ENCODE peak calls at places on chromosome 19, in six cellular contexts. One of them, this sample, is unnamed. For H3K4me1, the result is how much of the 10 kb centered on the place peaks cover.

GRCh38 chr19:407501-408440 is 1.2 kb downstream of the C2CD4C start:
- DNase-seq in gastrocnemius medialis: no peak
- DNase-seq in CD8-positive, alpha-beta memory T cell: no peak
- DNase-seq in thyroid gland: no peak
- DNase-seq in pancreas: no peak
- DNase-seq in lower lobe of right lung: peak
- DNase-seq in this sample: no peak

GRCh38 chr19:32287811-32288227 is 57.6 kb upstream of the ZNF507 start:
- DNase-seq in gastrocnemius medialis: peak
- DNase-seq in CD8-positive, alpha-beta memory T cell: no peak
- DNase-seq in thyroid gland: peak
- DNase-seq in pancreas: peak
- DNase-seq in lower lobe of right lung: peak
- DNase-seq in this sample: peak

GRCh38 chr19:53424968-53425597 is 6.7 kb upstream of the ZNF761 start:
- DNase-seq in gastrocnemius medialis: peak
- DNase-seq in CD8-positive, alpha-beta memory T cell: peak
- DNase-seq in thyroid gland: peak
- DNase-seq in pancreas: peak
- DNase-seq in lower lobe of right lung: peak
- DNase-seq in this sample: peak

GRCh38 chr19:1074512-1075283 is 7.7 kb downstream of the ARHGAP45 start:
- DNase-seq in gastrocnemius medialis: peak
- DNase-seq in CD8-positive, alpha-beta memory T cell: peak
- DNase-seq in thyroid gland: peak
- DNase-seq in pancreas: peak
- DNase-seq in lower lobe of right lung: peak
- DNase-seq in this sample: peak

GRCh38 chr19:32497386-32497785 is 83.6 kb upstream of the PDCD5 start:
- DNase-seq in gastrocnemius medialis: no peak
- DNase-seq in CD8-positive, alpha-beta memory T cell: no peak
- DNase-seq in thyroid gland: peak
- DNase-seq in pancreas: no peak
- DNase-seq in lower lobe of right lung: no peak
- DNase-seq in this sample: no peak

GRCh38 chr19:1247747-1248453 is 483 bp upstream of the MIDN start:
- DNase-seq in gastrocnemius medialis: peak
- DNase-seq in CD8-positive, alpha-beta memory T cell: peak
- DNase-seq in thyroid gland: peak
- DNase-seq in pancreas: peak
- DNase-seq in lower lobe of right lung: peak
- DNase-seq in this sample: peak

GRCh38 chr19:47019431-47020041 is at the start of gene NPAS1:
- DNase-seq in gastrocnemius medialis: no peak
- DNase-seq in CD8-positive, alpha-beta memory T cell: no peak
- DNase-seq in thyroid gland: no peak
- DNase-seq in pancreas: no peak
- DNase-seq in lower lobe of right lung: no peak
- DNase-seq in this sample: no peak

GRCh38 chr19:57099199-57099661 is 20.6 kb upstream of the USP29 start:
- DNase-seq in gastrocnemius medialis: no peak
- DNase-seq in CD8-positive, alpha-beta memory T cell: peak
- DNase-seq in thyroid gland: peak
- DNase-seq in pancreas: peak
- DNase-seq in lower lobe of right lung: peak
- DNase-seq in this sample: peak

GRCh38 chr19:28596561-28597071 is 616.3 kb downstream of the UQCRFS1 start:
- DNase-seq in gastrocnemius medialis: no peak
- DNase-seq in CD8-positive, alpha-beta memory T cell: no peak
- DNase-seq in thyroid gland: no peak
- DNase-seq in pancreas: peak
- DNase-seq in lower lobe of right lung: no peak
- DNase-seq in this sample: no peak

GRCh38 chr19:5990289-5990797 is 12.4 kb upstream of the RANBP3 start:
- DNase-seq in gastrocnemius medialis: no peak
- DNase-seq in CD8-positive, alpha-beta memory T cell: no peak
- DNase-seq in thyroid gland: peak
- DNase-seq in pancreas: no peak
- DNase-seq in lower lobe of right lung: no peak
- DNase-seq in this sample: no peak

GRCh38 chr19:33040994-33041827 is 23.5 kb downstream of the RHPN2 start:
- DNase-seq in gastrocnemius medialis: no peak
- DNase-seq in CD8-positive, alpha-beta memory T cell: no peak
- DNase-seq in thyroid gland: no peak
- DNase-seq in pancreas: peak
- DNase-seq in lower lobe of right lung: no peak
- DNase-seq in this sample: no peak

GRCh38 chr19:409515-410242 is 732 bp upstream of the C2CD4C start:
- DNase-seq in gastrocnemius medialis: no peak
- DNase-seq in CD8-positive, alpha-beta memory T cell: no peak
- DNase-seq in thyroid gland: no peak
- DNase-seq in pancreas: no peak
- DNase-seq in lower lobe of right lung: no peak
- DNase-seq in this sample: no peak

GRCh38 chr19:2561895-2562294 is 86.0 kb downstream of the GADD45B start:
- DNase-seq in gastrocnemius medialis: no peak
- DNase-seq in CD8-positive, alpha-beta memory T cell: peak
- DNase-seq in thyroid gland: no peak
- DNase-seq in pancreas: no peak
- DNase-seq in lower lobe of right lung: peak
- DNase-seq in this sample: no peak

GRCh38 chr19:23281663-23282276 is 31.6 kb upstream of the ZNF724 start:
- DNase-seq in gastrocnemius medialis: no peak
- DNase-seq in CD8-positive, alpha-beta memory T cell: no peak
- DNase-seq in thyroid gland: no peak
- DNase-seq in pancreas: no peak
- DNase-seq in lower lobe of right lung: no peak
- DNase-seq in this sample: no peak

DNA sequence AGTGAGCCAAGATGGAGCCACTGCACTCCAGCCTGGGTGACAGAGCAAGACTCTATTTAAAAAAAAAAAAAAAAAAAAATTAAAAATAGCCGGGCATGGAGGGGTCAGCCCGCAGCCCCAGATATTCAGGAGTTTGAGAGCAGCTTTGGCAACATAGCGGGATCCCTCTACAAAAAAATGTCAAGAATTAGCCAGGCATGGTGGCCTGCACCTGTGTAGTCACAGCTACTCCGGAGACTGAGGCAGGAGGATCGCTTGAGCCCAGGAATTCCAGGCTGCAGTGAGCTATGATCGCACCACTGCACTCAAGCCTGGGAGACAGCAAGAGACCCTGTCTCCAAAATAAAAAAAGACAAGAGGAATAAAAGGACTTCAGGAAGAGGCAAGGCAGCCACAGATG is 716 bp downstream of the AP1M2 start:
- DNase-seq in gastrocnemius medialis: no peak
- DNase-seq in CD8-positive, alpha-beta memory T cell: no peak
- DNase-seq in thyroid gland: no peak
- DNase-seq in pancreas: no peak
- DNase-seq in lower lobe of right lung: no peak
- DNase-seq in this sample: no peak
- H3K27ac ChIP-seq in gastrocnemius medialis: no peak
- H3K27ac ChIP-seq in CD8-positive, alpha-beta memory T cell: no peak
- H3K27ac ChIP-seq in thyroid gland: no peak
- H3K27ac ChIP-seq in pancreas: no peak
- H3K27ac ChIP-seq in lower lobe of right lung: peak
- H3K27ac ChIP-seq in this sample: no peak

GRCh38 chr19:49557641-49558325 is 22.6 kb downstream of the NOSIP start:
- DNase-seq in gastrocnemius medialis: no peak
- DNase-seq in CD8-positive, alpha-beta memory T cell: peak
- DNase-seq in thyroid gland: no peak
- DNase-seq in pancreas: peak
- DNase-seq in lower lobe of right lung: no peak
- DNase-seq in this sample: no peak
- H3K4me1 ChIP-seq in gastrocnemius medialis: under half
- H3K4me1 ChIP-seq in CD8-positive, alpha-beta memory T cell: half or more
- H3K4me1 ChIP-seq in thyroid gland: under half
- H3K4me1 ChIP-seq in pancreas: under half
- H3K4me1 ChIP-seq in lower lobe of right lung: under half
- H3K4me1 ChIP-seq in this sample: under half

GRCh38 chr19:36972594-36972993 is 56.5 kb downstream of the ZNF568 start:
- DNase-seq in gastrocnemius medialis: no peak
- DNase-seq in CD8-positive, alpha-beta memory T cell: no peak
- DNase-seq in thyroid gland: no peak
- DNase-seq in pancreas: no peak
- DNase-seq in lower lobe of right lung: no peak
- DNase-seq in this sample: no peak
- H3K27ac ChIP-seq in gastrocnemius medialis: peak
- H3K27ac ChIP-seq in CD8-positive, alpha-beta memory T cell: no peak
- H3K27ac ChIP-seq in thyroid gland: peak
- H3K27ac ChIP-seq in pancreas: peak
- H3K27ac ChIP-seq in lower lobe of right lung: peak
- H3K27ac ChIP-seq in this sample: peak

GRCh38 chr19:17091758-17092333 is 16.3 kb downstream of the MYO9B start:
- DNase-seq in gastrocnemius medialis: no peak
- DNase-seq in CD8-positive, alpha-beta memory T cell: no peak
- DNase-seq in thyroid gland: peak
- DNase-seq in pancreas: no peak
- DNase-seq in lower lobe of right lung: peak
- DNase-seq in this sample: peak

GRCh38 chr19:17097593-17098126 is 22.1 kb downstream of the MYO9B start:
- DNase-seq in gastrocnemius medialis: no peak
- DNase-seq in CD8-positive, alpha-beta memory T cell: no peak
- DNase-seq in thyroid gland: peak
- DNase-seq in pancreas: no peak
- DNase-seq in lower lobe of right lung: no peak
- DNase-seq in this sample: no peak

GRCh38 chr19:17098326-17098725 is 22.7 kb downstream of the MYO9B start:
- DNase-seq in gastrocnemius medialis: no peak
- DNase-seq in CD8-positive, alpha-beta memory T cell: no peak
- DNase-seq in thyroid gland: no peak
- DNase-seq in pancreas: no peak
- DNase-seq in lower lobe of right lung: no peak
- DNase-seq in this sample: no peak

GRCh38 chr19:17092696-17093095 is 17.1 kb downstream of the MYO9B start:
- DNase-seq in gastrocnemius medialis: no peak
- DNase-seq in CD8-positive, alpha-beta memory T cell: no peak
- DNase-seq in thyroid gland: no peak
- DNase-seq in pancreas: no peak
- DNase-seq in lower lobe of right lung: no peak
- DNase-seq in this sample: no peak

DNA sequence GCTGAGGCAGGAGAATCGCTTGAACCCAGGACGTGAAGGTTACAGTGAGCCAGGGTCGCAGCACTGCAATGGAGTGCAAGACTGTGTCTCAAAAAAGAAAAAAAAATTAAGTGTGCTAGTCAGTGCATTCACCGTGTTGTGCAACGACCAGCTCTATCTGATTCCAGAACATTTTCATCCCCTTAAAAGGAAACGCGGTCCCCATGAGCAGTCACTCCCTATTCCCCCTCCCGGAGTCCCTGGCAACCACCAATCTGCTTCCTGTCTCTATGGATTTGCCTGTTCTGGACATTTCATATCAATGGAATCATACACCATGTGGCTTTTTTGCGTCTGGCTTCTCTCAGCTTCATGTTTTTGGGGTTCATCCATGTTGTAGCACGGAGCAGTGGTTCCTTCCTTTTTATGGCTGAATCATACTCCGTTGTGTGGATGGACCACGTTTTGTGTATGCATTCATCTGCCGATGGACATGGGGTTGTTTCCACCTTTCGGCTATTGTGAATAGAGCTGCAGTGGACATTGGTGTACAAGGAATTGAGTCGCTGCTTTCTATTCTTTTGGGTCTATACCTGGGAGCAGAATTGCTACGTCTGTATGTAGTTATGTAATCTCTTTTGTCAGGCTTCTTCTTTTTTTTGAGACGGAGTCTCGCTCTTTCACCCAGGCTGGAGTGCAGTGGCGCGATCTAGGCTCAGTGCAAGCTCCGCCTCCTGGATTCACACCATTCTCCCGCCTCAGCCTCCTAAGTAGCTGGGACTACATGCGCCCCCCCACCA is 19.8 kb downstream of the MYO9B start:
- DNase-seq in gastrocnemius medialis: peak
- DNase-seq in CD8-positive, alpha-beta memory T cell: no peak
- DNase-seq in thyroid gland: peak
- DNase-seq in pancreas: no peak
- DNase-seq in lower lobe of right lung: no peak
- DNase-seq in this sample: peak
- H3K4me1 ChIP-seq in gastrocnemius medialis: under half
- H3K4me1 ChIP-seq in CD8-positive, alpha-beta memory T cell: under half
- H3K4me1 ChIP-seq in thyroid gland: under half
- H3K4me1 ChIP-seq in pancreas: under half
- H3K4me1 ChIP-seq in lower lobe of right lung: half or more
- H3K4me1 ChIP-seq in this sample: under half

DNA sequence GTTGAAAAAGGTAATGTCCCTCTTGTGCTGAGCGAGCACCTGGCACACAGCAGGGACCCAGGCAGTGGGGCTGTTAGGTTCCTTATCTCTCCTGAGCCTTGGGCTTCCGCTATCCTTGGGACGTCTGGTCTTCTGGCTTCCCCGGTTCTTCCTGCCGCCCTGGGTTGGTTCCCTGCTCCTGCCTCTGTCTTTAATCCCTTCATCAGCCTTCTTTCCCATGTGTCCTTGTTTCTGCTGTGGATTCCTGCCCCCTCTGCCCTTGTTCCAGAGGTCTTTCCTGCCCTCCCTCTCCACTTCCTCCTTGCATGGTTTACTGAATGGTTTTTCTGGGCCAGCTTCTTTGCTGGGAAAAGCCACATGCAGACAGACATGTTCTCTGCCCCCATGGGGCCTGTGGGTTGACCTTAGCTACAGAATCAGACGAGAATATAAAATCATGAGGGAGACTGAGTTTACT is 2.6 kb downstream of the EPN1 start:
- DNase-seq in gastrocnemius medialis: no peak
- DNase-seq in CD8-positive, alpha-beta memory T cell: no peak
- DNase-seq in thyroid gland: no peak
- DNase-seq in pancreas: no peak
- DNase-seq in lower lobe of right lung: peak
- DNase-seq in this sample: no peak
- H3K27ac ChIP-seq in gastrocnemius medialis: peak
- H3K27ac ChIP-seq in CD8-positive, alpha-beta memory T cell: no peak
- H3K27ac ChIP-seq in thyroid gland: no peak
- H3K27ac ChIP-seq in pancreas: peak
- H3K27ac ChIP-seq in lower lobe of right lung: peak
- H3K27ac ChIP-seq in this sample: no peak

DNA sequence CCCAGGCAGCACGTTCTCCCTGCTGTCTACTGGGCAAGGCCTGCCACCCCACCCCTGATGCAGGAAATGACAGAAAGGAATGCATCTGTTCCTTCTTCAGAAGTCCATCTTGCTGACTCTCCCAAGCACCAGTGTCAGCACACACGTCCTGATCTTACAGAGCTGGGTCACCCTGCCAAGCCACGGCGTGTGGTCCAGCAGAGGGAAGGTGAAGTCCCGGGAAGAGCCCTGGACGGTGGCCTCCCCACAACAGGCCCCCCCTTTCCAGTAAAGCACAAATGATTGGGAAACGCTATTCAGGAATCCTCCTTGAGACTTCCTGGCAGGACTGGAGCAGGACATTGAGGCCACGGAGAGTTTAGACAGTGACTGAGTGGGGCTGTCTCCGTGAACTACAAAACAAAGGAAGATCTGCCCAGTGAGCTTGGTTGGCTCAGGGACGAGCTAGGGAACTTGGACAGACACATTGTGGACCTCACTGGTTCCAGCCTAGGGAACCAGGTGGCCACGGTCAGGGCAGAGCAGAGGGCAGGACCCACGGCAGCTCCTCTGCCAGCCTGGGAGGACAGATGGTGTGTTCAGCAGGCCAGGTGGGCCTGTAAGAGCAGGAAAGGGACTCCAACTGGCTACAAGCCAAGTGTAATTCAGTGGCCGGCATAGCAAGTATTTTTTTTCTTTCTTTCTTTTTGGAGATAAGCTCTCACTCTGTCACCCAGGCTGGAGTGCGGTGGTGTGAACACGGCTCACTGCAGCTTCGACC is 41.7 kb downstream of the ELL start:
- DNase-seq in gastrocnemius medialis: peak
- DNase-seq in CD8-positive, alpha-beta memory T cell: no peak
- DNase-seq in thyroid gland: peak
- DNase-seq in pancreas: no peak
- DNase-seq in lower lobe of right lung: peak
- DNase-seq in this sample: peak
- H3K4me1 ChIP-seq in gastrocnemius medialis: half or more
- H3K4me1 ChIP-seq in CD8-positive, alpha-beta memory T cell: half or more
- H3K4me1 ChIP-seq in thyroid gland: half or more
- H3K4me1 ChIP-seq in pancreas: under half
- H3K4me1 ChIP-seq in lower lobe of right lung: half or more
- H3K4me1 ChIP-seq in this sample: half or more

This sample was measured in psoas muscle.